ENCODE peak calls at places on chromosomes 1 and 21, in nine cellular contexts. One of them, this sample, is unnamed.

GRCh38 chr1:159989581-159989980 is 35.5 kb upstream of the SLAMF9 start:
- DNase-seq in PC-3: peak
- DNase-seq in left ventricle myocardium inferior: no peak
- DNase-seq in neural progenitor cell: no peak
- DNase-seq in psoas muscle: no peak
- DNase-seq in endodermal cell: no peak
- DNase-seq in dorsolateral prefrontal cortex: no peak
- DNase-seq in lung: no peak
- DNase-seq in A549: no peak
- DNase-seq in this sample: no peak

GRCh38 chr21:42061195-42061865 is 9.8 kb upstream of the UMODL1 start:
- DNase-seq in lung: peak
- DNase-seq in left ventricle myocardium inferior: peak
- DNase-seq in PC-3: no peak
- DNase-seq in A549: no peak
- DNase-seq in dorsolateral prefrontal cortex: no peak
- DNase-seq in endodermal cell: no peak
- DNase-seq in psoas muscle: no peak
- DNase-seq in neural progenitor cell: no peak
- DNase-seq in this sample: no peak

GRCh38 chr21:28160378-28160777 is 832.3 kb downstream of the LTN1 start:
- DNase-seq in dorsolateral prefrontal cortex: no peak
- DNase-seq in PC-3: no peak
- DNase-seq in neural progenitor cell: no peak
- DNase-seq in psoas muscle: peak
- DNase-seq in A549: no peak
- DNase-seq in endodermal cell: no peak
- DNase-seq in lung: no peak
- DNase-seq in left ventricle myocardium inferior: no peak
- DNase-seq in this sample: no peak

GRCh38 chr1:66998972-66999371 is 55.0 kb downstream of the SLC35D1 start:
- DNase-seq in neural progenitor cell: no peak
- DNase-seq in PC-3: no peak
- DNase-seq in dorsolateral prefrontal cortex: no peak
- DNase-seq in left ventricle myocardium inferior: no peak
- DNase-seq in lung: no peak
- DNase-seq in endodermal cell: no peak
- DNase-seq in A549: no peak
- DNase-seq in psoas muscle: no peak
- DNase-seq in this sample: no peak

GRCh38 chr21:40706806-40707205 is 140.2 kb downstream of the DSCAM start:
- DNase-seq in endodermal cell: no peak
- DNase-seq in PC-3: no peak
- DNase-seq in neural progenitor cell: no peak
- DNase-seq in dorsolateral prefrontal cortex: no peak
- DNase-seq in lung: no peak
- DNase-seq in A549: no peak
- DNase-seq in left ventricle myocardium inferior: no peak
- DNase-seq in psoas muscle: no peak
- DNase-seq in this sample: no peak

GRCh38 chr1:26044971-26045711 is 777 bp downstream of the SLC30A2 start:
- DNase-seq in left ventricle myocardium inferior: peak
- DNase-seq in A549: no peak
- DNase-seq in dorsolateral prefrontal cortex: no peak
- DNase-seq in neural progenitor cell: peak
- DNase-seq in PC-3: no peak
- DNase-seq in psoas muscle: peak
- DNase-seq in lung: no peak
- DNase-seq in endodermal cell: peak
- DNase-seq in this sample: no peak

GRCh38 chr1:31588751-31589515 is 12.6 kb downstream of the TINAGL1 start:
- DNase-seq in dorsolateral prefrontal cortex: no peak
- DNase-seq in lung: no peak
- DNase-seq in A549: no peak
- DNase-seq in PC-3: peak
- DNase-seq in left ventricle myocardium inferior: peak
- DNase-seq in psoas muscle: peak
- DNase-seq in neural progenitor cell: peak
- DNase-seq in endodermal cell: peak
- DNase-seq in this sample: peak

GRCh38 chr21:41979335-41979734 is 25.5 kb upstream of the C2CD2 start:
- DNase-seq in dorsolateral prefrontal cortex: no peak
- DNase-seq in endodermal cell: no peak
- DNase-seq in lung: no peak
- DNase-seq in neural progenitor cell: no peak
- DNase-seq in PC-3: no peak
- DNase-seq in A549: no peak
- DNase-seq in left ventricle myocardium inferior: no peak
- DNase-seq in psoas muscle: no peak
- DNase-seq in this sample: no peak

GRCh38 chr1:156623946-156624813 is 5.0 kb downstream of the HAPLN2 start:
- DNase-seq in psoas muscle: peak
- DNase-seq in PC-3: peak
- DNase-seq in dorsolateral prefrontal cortex: peak
- DNase-seq in A549: peak
- DNase-seq in lung: no peak
- DNase-seq in left ventricle myocardium inferior: peak
- DNase-seq in endodermal cell: peak
- DNase-seq in neural progenitor cell: peak
- DNase-seq in this sample: peak

GRCh38 chr21:32359719-32360260 is 33.0 kb downstream of the URB1 start:
- DNase-seq in neural progenitor cell: no peak
- DNase-seq in endodermal cell: no peak
- DNase-seq in lung: no peak
- DNase-seq in left ventricle myocardium inferior: no peak
- DNase-seq in psoas muscle: no peak
- DNase-seq in dorsolateral prefrontal cortex: no peak
- DNase-seq in PC-3: peak
- DNase-seq in A549: peak
- DNase-seq in this sample: no peak

GRCh38 chr1:117615474-117615873 is 9.6 kb downstream of the TENT5C start:
- DNase-seq in lung: no peak
- DNase-seq in dorsolateral prefrontal cortex: no peak
- DNase-seq in PC-3: no peak
- DNase-seq in left ventricle myocardium inferior: no peak
- DNase-seq in A549: no peak
- DNase-seq in endodermal cell: peak
- DNase-seq in psoas muscle: no peak
- DNase-seq in neural progenitor cell: no peak
- DNase-seq in this sample: no peak

GRCh38 chr1:156750932-156751723 is at the start of gene HDGF:
- DNase-seq in dorsolateral prefrontal cortex: no peak
- DNase-seq in PC-3: no peak
- DNase-seq in endodermal cell: peak
- DNase-seq in A549: peak
- DNase-seq in psoas muscle: peak
- DNase-seq in lung: peak
- DNase-seq in neural progenitor cell: peak
- DNase-seq in left ventricle myocardium inferior: peak
- DNase-seq in this sample: no peak

GRCh38 chr1:229238674-229239415 is 32.1 kb upstream of the RAB4A start:
- DNase-seq in psoas muscle: no peak
- DNase-seq in neural progenitor cell: no peak
- DNase-seq in PC-3: no peak
- DNase-seq in endodermal cell: no peak
- DNase-seq in A549: no peak
- DNase-seq in lung: no peak
- DNase-seq in dorsolateral prefrontal cortex: peak
- DNase-seq in left ventricle myocardium inferior: no peak
- DNase-seq in this sample: no peak

GRCh38 chr1:205545001-205545919 is 40.8 kb downstream of the CDK18 start:
- DNase-seq in lung: no peak
- DNase-seq in neural progenitor cell: no peak
- DNase-seq in psoas muscle: no peak
- DNase-seq in left ventricle myocardium inferior: no peak
- DNase-seq in dorsolateral prefrontal cortex: no peak
- DNase-seq in endodermal cell: peak
- DNase-seq in PC-3: peak
- DNase-seq in A549: no peak
- DNase-seq in this sample: no peak

GRCh38 chr1:54931275-54931805 is 44.3 kb upstream of the DHCR24 start:
- DNase-seq in A549: no peak
- DNase-seq in endodermal cell: no peak
- DNase-seq in neural progenitor cell: no peak
- DNase-seq in dorsolateral prefrontal cortex: no peak
- DNase-seq in lung: no peak
- DNase-seq in PC-3: no peak
- DNase-seq in psoas muscle: no peak
- DNase-seq in left ventricle myocardium inferior: no peak
- DNase-seq in this sample: no peak

GRCh38 chr1:47696911-47697441 is 259.1 kb downstream of the FOXD2 start:
- DNase-seq in endodermal cell: peak
- DNase-seq in psoas muscle: no peak
- DNase-seq in dorsolateral prefrontal cortex: no peak
- DNase-seq in A549: no peak
- DNase-seq in left ventricle myocardium inferior: no peak
- DNase-seq in lung: peak
- DNase-seq in neural progenitor cell: no peak
- DNase-seq in PC-3: peak
- DNase-seq in this sample: peak

GRCh38 chr1:168803696-168804510 is 74.9 kb upstream of the DPT start:
- DNase-seq in psoas muscle: no peak
- DNase-seq in dorsolateral prefrontal cortex: no peak
- DNase-seq in PC-3: no peak
- DNase-seq in neural progenitor cell: peak
- DNase-seq in endodermal cell: peak
- DNase-seq in lung: no peak
- DNase-seq in A549: no peak
- DNase-seq in left ventricle myocardium inferior: no peak
- DNase-seq in this sample: no peak

GRCh38 chr1:45621895-45622266 is 2.0 kb downstream of the CCDC17 start:
- DNase-seq in A549: no peak
- DNase-seq in PC-3: no peak
- DNase-seq in dorsolateral prefrontal cortex: no peak
- DNase-seq in neural progenitor cell: no peak
- DNase-seq in lung: no peak
- DNase-seq in endodermal cell: no peak
- DNase-seq in psoas muscle: no peak
- DNase-seq in left ventricle myocardium inferior: no peak
- DNase-seq in this sample: no peak

GRCh38 chr1:59917785-59918180 is 8.8 kb downstream of the CYP2J2 start:
- DNase-seq in lung: no peak
- DNase-seq in dorsolateral prefrontal cortex: no peak
- DNase-seq in psoas muscle: no peak
- DNase-seq in neural progenitor cell: no peak
- DNase-seq in A549: no peak
- DNase-seq in PC-3: no peak
- DNase-seq in left ventricle myocardium inferior: no peak
- DNase-seq in endodermal cell: no peak
- DNase-seq in this sample: no peak

GRCh38 chr1:24893431-24893830 is 36.6 kb downstream of the RUNX3 start:
- DNase-seq in PC-3: no peak
- DNase-seq in endodermal cell: no peak
- DNase-seq in neural progenitor cell: no peak
- DNase-seq in lung: no peak
- DNase-seq in left ventricle myocardium inferior: no peak
- DNase-seq in psoas muscle: no peak
- DNase-seq in dorsolateral prefrontal cortex: peak
- DNase-seq in A549: no peak
- DNase-seq in this sample: no peak

GRCh38 chr1:109466440-109467300 is at the start of gene SYPL2:
- DNase-seq in lung: no peak
- DNase-seq in dorsolateral prefrontal cortex: no peak
- DNase-seq in left ventricle myocardium inferior: peak
- DNase-seq in A549: peak
- DNase-seq in psoas muscle: peak
- DNase-seq in endodermal cell: peak
- DNase-seq in PC-3: no peak
- DNase-seq in neural progenitor cell: peak
- DNase-seq in this sample: no peak

GRCh38 chr1:93692983-93693591 is 11.4 kb upstream of the BCAR3 start:
- DNase-seq in endodermal cell: no peak
- DNase-seq in left ventricle myocardium inferior: no peak
- DNase-seq in neural progenitor cell: no peak
- DNase-seq in psoas muscle: no peak
- DNase-seq in PC-3: peak
- DNase-seq in lung: no peak
- DNase-seq in A549: peak
- DNase-seq in dorsolateral prefrontal cortex: no peak
- DNase-seq in this sample: peak
- H3K27ac ChIP-seq in endodermal cell: no peak
- H3K27ac ChIP-seq in left ventricle myocardium inferior: no peak
- H3K27ac ChIP-seq in neural progenitor cell: no peak
- H3K27ac ChIP-seq in psoas muscle: no peak
- H3K27ac ChIP-seq in PC-3: peak
- H3K27ac ChIP-seq in lung: no peak
- H3K27ac ChIP-seq in A549: peak
- H3K27ac ChIP-seq in dorsolateral prefrontal cortex: no peak
- H3K27ac ChIP-seq in this sample: peak

DNA sequence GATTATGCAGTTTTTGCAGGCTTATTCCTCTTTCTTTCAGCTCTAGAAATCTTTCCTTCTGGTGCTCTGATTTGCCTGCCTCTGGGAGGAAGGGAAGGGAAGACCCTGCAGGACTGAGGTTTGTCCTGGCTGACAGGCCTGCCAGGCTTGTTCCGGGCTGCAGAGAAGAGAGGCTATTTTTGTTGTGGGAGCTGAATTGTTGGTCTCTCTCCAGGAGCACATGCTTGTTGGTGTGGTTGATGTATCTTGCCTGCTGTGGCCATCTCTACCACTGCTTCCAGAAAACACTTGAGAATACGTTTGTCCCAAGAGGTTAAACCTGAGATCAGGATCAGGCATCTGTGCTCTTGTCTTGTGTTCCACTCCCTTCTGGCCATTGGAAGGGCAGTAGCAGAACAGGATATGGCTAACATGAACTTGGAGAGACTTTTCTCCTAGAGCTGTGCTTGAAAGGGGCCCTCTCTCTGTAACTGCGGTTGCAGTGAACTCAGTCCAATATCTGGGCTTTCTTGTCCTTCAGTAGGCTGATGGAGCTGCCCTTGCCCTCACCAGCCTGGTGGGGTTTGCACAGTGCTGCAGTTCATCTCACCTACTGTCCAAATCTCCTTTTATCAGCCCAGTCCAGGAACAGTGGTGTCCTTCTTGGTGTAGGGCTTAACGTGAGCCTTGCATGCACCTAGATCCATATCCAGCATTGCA is 21.5 kb upstream of the SLC25A34 start:
- DNase-seq in dorsolateral prefrontal cortex: peak
- DNase-seq in A549: no peak
- DNase-seq in endodermal cell: no peak
- DNase-seq in left ventricle myocardium inferior: no peak
- DNase-seq in PC-3: no peak
- DNase-seq in neural progenitor cell: no peak
- DNase-seq in psoas muscle: no peak
- DNase-seq in lung: no peak
- DNase-seq in this sample: no peak
- H3K4me3 ChIP-seq in dorsolateral prefrontal cortex: no peak
- H3K4me3 ChIP-seq in A549: no peak
- H3K4me3 ChIP-seq in endodermal cell: no peak
- H3K4me3 ChIP-seq in left ventricle myocardium inferior: peak
- H3K4me3 ChIP-seq in PC-3: no peak
- H3K4me3 ChIP-seq in neural progenitor cell: no peak
- H3K4me3 ChIP-seq in psoas muscle: no peak
- H3K4me3 ChIP-seq in lung: no peak
- H3K4me3 ChIP-seq in this sample: no peak

GRCh38 chr1:17929224-17929623 is 174.1 kb downstream of the ACTL8 start:
- DNase-seq in neural progenitor cell: no peak
- DNase-seq in A549: no peak
- DNase-seq in endodermal cell: no peak
- DNase-seq in left ventricle myocardium inferior: no peak
- DNase-seq in PC-3: no peak
- DNase-seq in dorsolateral prefrontal cortex: no peak
- DNase-seq in psoas muscle: no peak
- DNase-seq in lung: no peak
- DNase-seq in this sample: no peak
- TF ChIP-seq CTCF in neural progenitor cell: no peak
- TF ChIP-seq CTCF in A549: no peak
- TF ChIP-seq CTCF in endodermal cell: no peak
- TF ChIP-seq CTCF in left ventricle myocardium inferior: no peak
- TF ChIP-seq CTCF in PC-3: no peak
- TF ChIP-seq CTCF in dorsolateral prefrontal cortex: no peak
- TF ChIP-seq CTCF in psoas muscle: no peak
- TF ChIP-seq CTCF in lung: no peak
- TF ChIP-seq CTCF in this sample: no peak

GRCh38 chr1:27872059-27872801 is at the start of gene THEMIS2:
- DNase-seq in PC-3: peak
- DNase-seq in neural progenitor cell: peak
- DNase-seq in lung: peak
- DNase-seq in left ventricle myocardium inferior: peak
- DNase-seq in psoas muscle: peak
- DNase-seq in A549: no peak
- DNase-seq in endodermal cell: peak
- DNase-seq in dorsolateral prefrontal cortex: peak
- DNase-seq in this sample: peak
- H3K27ac ChIP-seq in PC-3: no peak
- H3K27ac ChIP-seq in neural progenitor cell: no peak
- H3K27ac ChIP-seq in lung: no peak
- H3K27ac ChIP-seq in left ventricle myocardium inferior: peak
- H3K27ac ChIP-seq in psoas muscle: peak
- H3K27ac ChIP-seq in A549: peak
- H3K27ac ChIP-seq in endodermal cell: no peak
- H3K27ac ChIP-seq in dorsolateral prefrontal cortex: peak
- H3K27ac ChIP-seq in this sample: no peak